ENCODE peak calls at places on chromosomes 16 and 17, in eight cellular contexts. One of them, this sample, is unnamed.
A peak's percentile ranks its signal among the peaks of the same experiment; 100 is the strongest.

GRCh38 chr17:79612468-79613194 is 1.8 kb upstream of the RBFOX3 start:
- DNase-seq in mesothelial cell of epicardium: peak; percentile 44
- DNase-seq in cardiac septum: no peak
- DNase-seq in endodermal cell: peak; percentile 99
- DNase-seq in GM12865: peak; percentile 57
- DNase-seq in myocyte: peak; percentile 38
- DNase-seq in AG04450: no peak
- DNase-seq in naive thymus-derived CD8-positive, alpha-beta T cell: no peak
- DNase-seq in this sample: peak; percentile 59

GRCh38 chr17:73291260-73291801 is 20.5 kb downstream of the CDC42EP4 start:
- DNase-seq in myocyte: peak; percentile 96
- DNase-seq in GM12865: peak; percentile 90
- DNase-seq in mesothelial cell of epicardium: no peak
- DNase-seq in naive thymus-derived CD8-positive, alpha-beta T cell: no peak
- DNase-seq in cardiac septum: peak; percentile 91
- DNase-seq in AG04450: no peak
- DNase-seq in endodermal cell: no peak
- DNase-seq in this sample: no peak

GRCh38 chr17:40451420-40451819 is 8.2 kb downstream of the IGFBP4 start:
- DNase-seq in AG04450: peak; percentile 84
- DNase-seq in cardiac septum: peak; percentile 84
- DNase-seq in mesothelial cell of epicardium: no peak
- DNase-seq in naive thymus-derived CD8-positive, alpha-beta T cell: no peak
- DNase-seq in endodermal cell: no peak
- DNase-seq in myocyte: no peak
- DNase-seq in GM12865: no peak
- DNase-seq in this sample: peak; percentile 73

GRCh38 chr17:489758-490329 is 137.2 kb upstream of the RPH3AL start:
- DNase-seq in cardiac septum: no peak
- DNase-seq in GM12865: peak; percentile 86
- DNase-seq in myocyte: peak; percentile 47
- DNase-seq in endodermal cell: peak; percentile 78
- DNase-seq in mesothelial cell of epicardium: no peak
- DNase-seq in naive thymus-derived CD8-positive, alpha-beta T cell: peak; percentile 59
- DNase-seq in AG04450: no peak
- DNase-seq in this sample: no peak

GRCh38 chr17:13323990-13324389 is 277.7 kb downstream of the HS3ST3A1 start:
- DNase-seq in GM12865: no peak
- DNase-seq in mesothelial cell of epicardium: no peak
- DNase-seq in endodermal cell: no peak
- DNase-seq in myocyte: no peak
- DNase-seq in naive thymus-derived CD8-positive, alpha-beta T cell: no peak
- DNase-seq in AG04450: no peak
- DNase-seq in cardiac septum: no peak
- DNase-seq in this sample: no peak

GRCh38 chr16:88339926-88340754 is 42.6 kb upstream of the ZNF469 start:
- DNase-seq in myocyte: no peak
- DNase-seq in endodermal cell: no peak
- DNase-seq in AG04450: no peak
- DNase-seq in GM12865: no peak
- DNase-seq in naive thymus-derived CD8-positive, alpha-beta T cell: no peak
- DNase-seq in mesothelial cell of epicardium: no peak
- DNase-seq in cardiac septum: no peak
- DNase-seq in this sample: no peak

GRCh38 chr17:65183736-65184135 is 46.6 kb downstream of the RGS9 start:
- DNase-seq in GM12865: no peak
- DNase-seq in naive thymus-derived CD8-positive, alpha-beta T cell: no peak
- DNase-seq in mesothelial cell of epicardium: no peak
- DNase-seq in endodermal cell: peak; percentile 94
- DNase-seq in AG04450: no peak
- DNase-seq in cardiac septum: no peak
- DNase-seq in myocyte: peak; percentile 56
- DNase-seq in this sample: no peak

GRCh38 chr17:13228225-13228624 is 210.4 kb upstream of the ELAC2 start:
- DNase-seq in AG04450: no peak
- DNase-seq in myocyte: no peak
- DNase-seq in naive thymus-derived CD8-positive, alpha-beta T cell: no peak
- DNase-seq in endodermal cell: no peak
- DNase-seq in mesothelial cell of epicardium: no peak
- DNase-seq in cardiac septum: no peak
- DNase-seq in GM12865: no peak
- DNase-seq in this sample: no peak

GRCh38 chr16:87766485-87766797 is 655 bp upstream of the KLHDC4 start:
- DNase-seq in myocyte: no peak
- DNase-seq in naive thymus-derived CD8-positive, alpha-beta T cell: no peak
- DNase-seq in endodermal cell: no peak
- DNase-seq in cardiac septum: no peak
- DNase-seq in AG04450: no peak
- DNase-seq in GM12865: no peak
- DNase-seq in mesothelial cell of epicardium: no peak
- DNase-seq in this sample: no peak

GRCh38 chr17:16945513-16946201 is 26.3 kb downstream of the TNFRSF13B start:
- DNase-seq in cardiac septum: no peak
- DNase-seq in AG04450: no peak
- DNase-seq in myocyte: no peak
- DNase-seq in GM12865: no peak
- DNase-seq in endodermal cell: peak; percentile 90
- DNase-seq in naive thymus-derived CD8-positive, alpha-beta T cell: no peak
- DNase-seq in mesothelial cell of epicardium: no peak
- DNase-seq in this sample: no peak

GRCh38 chr16:59385953-59386352 is 651.8 kb upstream of the GOT2 start:
- DNase-seq in GM12865: no peak
- DNase-seq in cardiac septum: no peak
- DNase-seq in naive thymus-derived CD8-positive, alpha-beta T cell: no peak
- DNase-seq in AG04450: no peak
- DNase-seq in myocyte: peak; percentile 92
- DNase-seq in endodermal cell: no peak
- DNase-seq in mesothelial cell of epicardium: no peak
- DNase-seq in this sample: no peak

GRCh38 chr16:89534147-89534788 is 26.1 kb downstream of the SPG7 start:
- DNase-seq in AG04450: no peak
- DNase-seq in mesothelial cell of epicardium: no peak
- DNase-seq in GM12865: no peak
- DNase-seq in cardiac septum: no peak
- DNase-seq in naive thymus-derived CD8-positive, alpha-beta T cell: peak; percentile 44
- DNase-seq in myocyte: no peak
- DNase-seq in endodermal cell: no peak
- DNase-seq in this sample: no peak

GRCh38 chr17:62627904-62628603 is 584 bp downstream of the MRC2 start:
- DNase-seq in mesothelial cell of epicardium: peak; percentile 48
- DNase-seq in AG04450: peak; percentile 39
- DNase-seq in cardiac septum: no peak
- DNase-seq in naive thymus-derived CD8-positive, alpha-beta T cell: peak; percentile 18
- DNase-seq in myocyte: peak; percentile 62
- DNase-seq in endodermal cell: no peak
- DNase-seq in GM12865: peak; percentile 17
- DNase-seq in this sample: peak; percentile 57